ENCODE peak calls at places on chromosome 10, in eight cellular contexts. N is neural progenitor cell, S is HCT116, I is SK-N-SH, Y is OCI-LY7, K is hepatocyte, V is GM23248, O is MM.1S. L is an unnamed sample. For H3K9me3, the result is how much of the 10 kb centered on the place peaks cover.

GRCh38 chr10:62354941-62355340 is 19.2 kb upstream of the ZNF365 start:
- DNase-seq in N (no peak), S (no peak), I (no peak), Y (no peak), K (no peak), V (peak), O (no peak), L (no peak)

GRCh38 chr10:112811741-112812551 is 138.1 kb upstream of the TCF7L2 start:
- DNase-seq in N (peak), S (peak), I (no peak), Y (no peak), K (peak), V (peak), O (no peak), L (peak)

GRCh38 chr10:79081353-79082034 is 12.7 kb downstream of the ZMIZ1 start:
- DNase-seq in N (no peak), S (no peak), I (no peak), Y (no peak), K (peak), V (peak), O (no peak), L (peak)

GRCh38 chr10:48965460-48965859 is 25.8 kb upstream of the LRRC18 start:
- DNase-seq in N (no peak), S (no peak), I (no peak), Y (no peak), K (no peak), V (no peak), O (no peak), L (no peak)

GRCh38 chr10:7560519-7560918 is 106.2 kb downstream of the ITIH5 start:
- DNase-seq in N (no peak), S (no peak), I (no peak), Y (no peak), K (no peak), V (peak), O (no peak), L (no peak)

GRCh38 chr10:100791254-100792058 is 46.1 kb downstream of the PAX2 start:
- DNase-seq in N (no peak), S (no peak), I (peak), Y (no peak), K (peak), V (no peak), O (no peak), L (no peak)

GRCh38 chr10:110268931-110269640 is 35.6 kb downstream of the SMNDC1 start:
- DNase-seq in N (no peak), S (no peak), I (peak), Y (no peak), K (no peak), V (no peak), O (no peak), L (no peak)

GRCh38 chr10:101224060-101224909 is 5.0 kb downstream of the LBX1 start:
- DNase-seq in N (peak), S (no peak), I (peak), Y (no peak), K (no peak), V (no peak), O (no peak), L (no peak)

GRCh38 chr10:75959209-75959608 is 527.8 kb downstream of the LRMDA start:
- DNase-seq in N (no peak), S (peak), I (no peak), Y (no peak), K (peak), V (peak), O (no peak), L (peak)

GRCh38 chr10:14712991-14713422 is 61.7 kb downstream of the FAM107B start:
- DNase-seq in N (no peak), S (no peak), I (peak), Y (no peak), K (no peak), V (no peak), O (no peak), L (no peak)

GRCh38 chr10:123549761-123550454 is 116.2 kb upstream of the GPR26 start:
- DNase-seq in N (no peak), S (no peak), I (no peak), Y (no peak), K (no peak), V (no peak), O (no peak), L (no peak)

GRCh38 chr10:110609592-110609991 is 34.5 kb upstream of the RBM20 start:
- DNase-seq in N (no peak), S (peak), I (peak), Y (peak), K (no peak), V (no peak), O (no peak), L (peak)

GRCh38 chr10:86389441-86390193 is 23.0 kb upstream of the GRID1 start:
- DNase-seq in N (peak), S (no peak), I (no peak), Y (peak), K (peak), V (peak), O (peak), L (no peak)

GRCh38 chr10:119871881-119872609 is 598 bp downstream of the MCMBP start:
- DNase-seq in N (peak), S (peak), I (peak), Y (peak), K (peak), V (peak), O (peak), L (peak)

GRCh38 chr10:43075612-43076003 is 1.3 kb upstream of the RET start:
- DNase-seq in N (peak), S (peak), I (peak), Y (no peak), K (no peak), V (peak), O (no peak), L (peak)

GRCh38 chr10:75286901-75287300 is 51.1 kb upstream of the COMTD1 start:
- DNase-seq in N (no peak), S (no peak), I (no peak), Y (no peak), K (no peak), V (no peak), O (no peak), L (no peak)

GRCh38 chr10:28984431-28984830 is 304.4 kb upstream of the LYZL1 start:
- DNase-seq in N (no peak), S (no peak), I (no peak), Y (no peak), K (peak), V (peak), O (no peak), L (peak)

GRCh38 chr10:21176934-21177480 is 279.9 kb upstream of the NEBL start:
- DNase-seq in N (no peak), S (no peak), I (no peak), Y (no peak), K (no peak), V (no peak), O (no peak), L (peak)

GRCh38 chr10:125057158-125058001 is 103.0 kb downstream of the CTBP2 start:
- DNase-seq in N (peak), S (no peak), I (peak), Y (peak), K (peak), V (peak), O (peak), L (no peak)

GRCh38 chr10:131815366-131816156 is 85.2 kb upstream of the PPP2R2D start:
- DNase-seq in N (no peak), S (no peak), I (peak), Y (no peak), K (no peak), V (no peak), O (no peak), L (no peak)

GRCh38 chr10:112949875-112950507 is at the start of gene TCF7L2:
- DNase-seq in N (peak), S (peak), I (peak), Y (peak), K (peak), V (peak), O (peak), L (peak)

GRCh38 chr10:4371691-4372295 is 454.2 kb upstream of the AKR1E2 start:
- DNase-seq in N (no peak), S (no peak), I (no peak), Y (no peak), K (no peak), V (no peak), O (no peak), L (no peak)

GRCh38 chr10:4372601-4373000 is 453.4 kb upstream of the AKR1E2 start:
- DNase-seq in N (no peak), S (no peak), I (peak), Y (no peak), K (peak), V (peak), O (no peak), L (no peak)

GRCh38 chr10:4370376-4370775 is 455.6 kb upstream of the AKR1E2 start:
- DNase-seq in N (no peak), S (no peak), I (no peak), Y (no peak), K (no peak), V (no peak), O (no peak), L (no peak)
- TF ChIP-seq EZH2phosphoT487 in N (no peak), S (no peak), I (no peak), Y (no peak), K (no peak), V (no peak), O (no peak), L (no peak)

DNA sequence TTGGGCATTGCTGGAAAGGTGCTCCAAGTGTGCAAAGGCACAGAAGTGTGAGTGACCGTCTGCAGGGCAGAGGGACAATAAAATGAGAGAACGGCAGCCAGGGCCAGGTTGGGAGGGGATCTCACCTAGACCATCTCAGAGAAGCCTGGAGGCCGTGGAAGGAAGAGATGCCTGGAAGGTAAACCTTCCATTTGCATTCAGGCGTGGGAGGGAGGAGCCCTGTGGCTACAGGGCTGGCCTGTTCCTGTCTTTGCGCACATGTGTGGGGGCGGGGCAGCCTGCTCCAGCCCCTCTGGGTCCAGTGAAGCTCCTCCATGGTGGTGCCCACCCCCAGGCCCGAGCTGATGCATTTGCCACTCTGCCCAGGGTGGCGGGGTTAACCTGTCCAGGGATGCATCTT is 473.6 kb upstream of the MGMT start:
- DNase-seq in N (no peak), S (no peak), I (no peak), Y (no peak), K (no peak), V (no peak), O (no peak), L (no peak)
- H3K9me3 ChIP-seq in N (under half), S (under half), I (under half), Y (under half), K (under half), V (under half), O (under half), L (under half)

DNA sequence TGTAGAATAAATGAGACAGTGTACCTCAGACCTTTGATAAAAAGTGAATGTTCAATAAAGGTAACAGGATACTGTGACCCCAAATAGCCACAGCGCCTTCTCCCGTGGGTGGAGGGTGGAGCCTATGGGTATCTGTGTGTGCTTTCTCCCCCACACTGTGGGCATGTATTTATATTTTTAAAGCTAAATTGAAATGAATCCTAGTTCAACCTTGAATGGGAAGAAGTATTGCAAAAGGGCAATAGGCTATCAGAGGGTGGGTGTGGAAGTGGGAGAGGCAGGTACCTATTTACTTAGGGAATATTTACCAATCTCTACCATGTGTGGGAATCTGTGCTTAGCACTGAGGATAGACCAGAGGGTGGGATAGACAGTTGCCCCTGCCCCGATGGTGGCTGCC is 68.9 kb downstream of the PFKFB3 start:
- DNase-seq in N (no peak), S (no peak), I (no peak), Y (no peak), K (no peak), V (no peak), O (no peak), L (no peak)
- TF ChIP-seq EZH2phosphoT487 in N (no peak), S (no peak), I (no peak), Y (no peak), K (no peak), V (no peak), O (no peak), L (no peak)

GRCh38 chr10:16116404-16117304 is 256.3 kb upstream of the MINDY3 start:
- DNase-seq in N (peak), S (peak), I (peak), Y (peak), K (peak), V (peak), O (peak), L (peak)

GRCh38 chr10:16120563-16120962 is 260.3 kb upstream of the MINDY3 start:
- DNase-seq in N (no peak), S (no peak), I (no peak), Y (no peak), K (no peak), V (no peak), O (no peak), L (no peak)

GRCh38 chr10:16117305-16117695 is 257.0 kb upstream of the MINDY3 start:
- DNase-seq in N (no peak), S (no peak), I (no peak), Y (no peak), K (no peak), V (no peak), O (no peak), L (no peak)

GRCh38 chr10:16119445-16119844 is 259.1 kb upstream of the MINDY3 start:
- DNase-seq in N (no peak), S (no peak), I (no peak), Y (no peak), K (peak), V (no peak), O (no peak), L (no peak)
- H3K9me3 ChIP-seq in N (under half), S (under half), I (under half), Y (under half), K (under half), V (under half), O (under half), L (under half)

GRCh38 chr10:45580371-45580770 is 92.2 kb downstream of the ZFAND4 start:
- DNase-seq in N (no peak), S (no peak), I (no peak), Y (peak), K (no peak), V (no peak), O (peak), L (no peak)
- TF ChIP-seq EZH2phosphoT487 in N (no peak), S (no peak), I (no peak), Y (no peak), K (no peak), V (no peak), O (no peak), L (no peak)